ENCODE peak calls at places on chromosomes 16 and 17, in four cellular contexts. One of them, this sample, is unnamed.

GRCh38 chr17:34827008-34827407 is 134.3 kb downstream of the CCT6B start:
- DNase-seq in progenitor cell of endocrine pancreas: no peak
- DNase-seq in AG04449: no peak
- DNase-seq in PC-3: peak; percentile 6
- DNase-seq in this sample: no peak

GRCh38 chr17:48103379-48103715 is 2.1 kb upstream of the CBX1 start:
- DNase-seq in progenitor cell of endocrine pancreas: no peak
- DNase-seq in AG04449: no peak
- DNase-seq in PC-3: no peak
- DNase-seq in this sample: no peak

GRCh38 chr16:65180986-65181710 is 59.3 kb upstream of the CDH11 start:
- DNase-seq in progenitor cell of endocrine pancreas: no peak
- DNase-seq in AG04449: no peak
- DNase-seq in PC-3: no peak
- DNase-seq in this sample: no peak

GRCh38 chr16:58299757-58300349 is 5.0 kb upstream of the PRSS54 start:
- DNase-seq in progenitor cell of endocrine pancreas: no peak
- DNase-seq in AG04449: no peak
- DNase-seq in PC-3: peak; percentile 52
- DNase-seq in this sample: no peak

GRCh38 chr17:15311996-15312395 is 29.4 kb downstream of the TEKT3 start:
- DNase-seq in progenitor cell of endocrine pancreas: no peak
- DNase-seq in AG04449: no peak
- DNase-seq in PC-3: no peak
- DNase-seq in this sample: no peak

GRCh38 chr17:51590071-51590470 is 329.7 kb downstream of the UTP18 start:
- DNase-seq in progenitor cell of endocrine pancreas: no peak
- DNase-seq in AG04449: no peak
- DNase-seq in PC-3: no peak
- DNase-seq in this sample: no peak

GRCh38 chr17:36892112-36892838 is 45.0 kb upstream of the LHX1 start:
- DNase-seq in progenitor cell of endocrine pancreas: no peak
- DNase-seq in AG04449: no peak
- DNase-seq in PC-3: peak; percentile 1
- DNase-seq in this sample: no peak

GRCh38 chr17:17533901-17534441 is 37.8 kb upstream of the RASD1 start:
- DNase-seq in progenitor cell of endocrine pancreas: no peak
- DNase-seq in AG04449: no peak
- DNase-seq in PC-3: peak; percentile 69
- DNase-seq in this sample: no peak

GRCh38 chr16:68105611-68106010 is 20.4 kb downstream of the NFATC3 start:
- DNase-seq in progenitor cell of endocrine pancreas: no peak
- DNase-seq in AG04449: no peak
- DNase-seq in PC-3: no peak
- DNase-seq in this sample: no peak

GRCh38 chr16:56234737-56235136 is 43.4 kb downstream of the GNAO1 start:
- DNase-seq in progenitor cell of endocrine pancreas: no peak
- DNase-seq in AG04449: no peak
- DNase-seq in PC-3: no peak
- DNase-seq in this sample: no peak

GRCh38 chr16:74898667-74899066 is 86.3 kb downstream of the WDR59 start:
- DNase-seq in progenitor cell of endocrine pancreas: no peak
- DNase-seq in AG04449: no peak
- DNase-seq in PC-3: no peak
- DNase-seq in this sample: no peak

GRCh38 chr17:75695830-75696271 is 25.4 kb upstream of the ITGB4 start:
- DNase-seq in progenitor cell of endocrine pancreas: no peak
- DNase-seq in AG04449: no peak
- DNase-seq in PC-3: no peak
- DNase-seq in this sample: no peak

GRCh38 chr17:68292689-68293040 is 1.4 kb downstream of the ARSG start:
- DNase-seq in progenitor cell of endocrine pancreas: no peak
- DNase-seq in AG04449: no peak
- DNase-seq in PC-3: no peak
- DNase-seq in this sample: no peak

GRCh38 chr16:27999687-28000086 is 63.8 kb downstream of the GSG1L start:
- DNase-seq in progenitor cell of endocrine pancreas: no peak
- DNase-seq in AG04449: no peak
- DNase-seq in PC-3: peak; percentile 6
- DNase-seq in this sample: no peak

GRCh38 chr17:79658811-79659207 is 48.0 kb upstream of the RBFOX3 start:
- DNase-seq in progenitor cell of endocrine pancreas: peak; percentile 14
- DNase-seq in AG04449: no peak
- DNase-seq in PC-3: peak; percentile 32
- DNase-seq in this sample: no peak

GRCh38 chr16:26542198-26542597 is 524.5 kb upstream of the C16orf82 start:
- DNase-seq in progenitor cell of endocrine pancreas: no peak
- DNase-seq in AG04449: no peak
- DNase-seq in PC-3: no peak
- DNase-seq in this sample: no peak

GRCh38 chr16:15983898-15984297 is 34.5 kb downstream of the ABCC1 start:
- DNase-seq in progenitor cell of endocrine pancreas: no peak
- DNase-seq in AG04449: no peak
- DNase-seq in PC-3: no peak
- DNase-seq in this sample: no peak

GRCh38 chr17:55495239-55495638 is 16.0 kb downstream of the SMIM36 start:
- DNase-seq in progenitor cell of endocrine pancreas: no peak
- DNase-seq in AG04449: no peak
- DNase-seq in PC-3: peak; percentile 92
- DNase-seq in this sample: no peak

GRCh38 chr16:2483160-2483559 is 8.2 kb downstream of the TBC1D24 start:
- DNase-seq in progenitor cell of endocrine pancreas: no peak
- DNase-seq in AG04449: no peak
- DNase-seq in PC-3: no peak
- DNase-seq in this sample: no peak

GRCh38 chr16:28107232-28107631 is 43.7 kb upstream of the GSG1L start:
- DNase-seq in progenitor cell of endocrine pancreas: no peak
- DNase-seq in AG04449: no peak
- DNase-seq in PC-3: no peak
- DNase-seq in this sample: no peak

GRCh38 chr16:67909056-67909742 is 16.1 kb downstream of the PSKH1 start:
- DNase-seq in progenitor cell of endocrine pancreas: no peak
- DNase-seq in AG04449: no peak
- DNase-seq in PC-3: no peak
- DNase-seq in this sample: no peak

GRCh38 chr16:29743827-29744531 is 1.8 kb downstream of the C16orf54 start:
- DNase-seq in progenitor cell of endocrine pancreas: no peak
- DNase-seq in AG04449: no peak
- DNase-seq in PC-3: no peak
- DNase-seq in this sample: no peak

GRCh38 chr16:68902376-68903345 is 59.3 kb downstream of the TANGO6 start:
- DNase-seq in progenitor cell of endocrine pancreas: peak; percentile 11
- DNase-seq in AG04449: no peak
- DNase-seq in PC-3: peak; percentile 80
- DNase-seq in this sample: no peak

GRCh38 chr17:32461853-32462617 is 17.7 kb downstream of the PSMD11 start:
- DNase-seq in progenitor cell of endocrine pancreas: peak; percentile 28
- DNase-seq in AG04449: no peak
- DNase-seq in PC-3: peak; percentile 62
- DNase-seq in this sample: no peak

GRCh38 chr16:10298416-10298815 is 87.4 kb upstream of the ATF7IP2 start:
- DNase-seq in progenitor cell of endocrine pancreas: no peak
- DNase-seq in AG04449: no peak
- DNase-seq in PC-3: no peak
- DNase-seq in this sample: no peak

GRCh38 chr16:19223235-19223847 is 55.3 kb downstream of the SYT17 start:
- DNase-seq in progenitor cell of endocrine pancreas: no peak
- DNase-seq in AG04449: no peak
- DNase-seq in PC-3: peak; percentile 77
- DNase-seq in this sample: no peak
- TF ChIP-seq CTCF in progenitor cell of endocrine pancreas: peak; percentile 59
- TF ChIP-seq CTCF in AG04449: peak; percentile 29
- TF ChIP-seq CTCF in PC-3: peak; percentile 83
- TF ChIP-seq CTCF in this sample: no peak

GRCh38 chr17:58335779-58336455 is 7.3 kb upstream of the TSPOAP1 start:
- DNase-seq in progenitor cell of endocrine pancreas: no peak
- DNase-seq in AG04449: no peak
- DNase-seq in PC-3: peak; percentile 41
- DNase-seq in this sample: no peak

GRCh38 chr17:58336456-58337094 is 8.0 kb upstream of the TSPOAP1 start:
- DNase-seq in progenitor cell of endocrine pancreas: no peak
- DNase-seq in AG04449: no peak
- DNase-seq in PC-3: no peak
- DNase-seq in this sample: no peak

GRCh38 chr17:58334661-58335060 is 6.1 kb upstream of the TSPOAP1 start:
- DNase-seq in progenitor cell of endocrine pancreas: no peak
- DNase-seq in AG04449: no peak
- DNase-seq in PC-3: no peak
- DNase-seq in this sample: no peak

GRCh38 chr17:58333396-58334207 is 5.0 kb upstream of the TSPOAP1 start:
- DNase-seq in progenitor cell of endocrine pancreas: no peak
- DNase-seq in AG04449: no peak
- DNase-seq in PC-3: no peak
- DNase-seq in this sample: no peak

GRCh38 chr17:58335061-58335731 is 6.6 kb upstream of the TSPOAP1 start:
- DNase-seq in progenitor cell of endocrine pancreas: no peak
- DNase-seq in AG04449: no peak
- DNase-seq in PC-3: no peak
- DNase-seq in this sample: no peak
- TF ChIP-seq CTCF in progenitor cell of endocrine pancreas: no peak
- TF ChIP-seq CTCF in AG04449: no peak
- TF ChIP-seq CTCF in PC-3: no peak
- TF ChIP-seq CTCF in this sample: no peak

DNA sequence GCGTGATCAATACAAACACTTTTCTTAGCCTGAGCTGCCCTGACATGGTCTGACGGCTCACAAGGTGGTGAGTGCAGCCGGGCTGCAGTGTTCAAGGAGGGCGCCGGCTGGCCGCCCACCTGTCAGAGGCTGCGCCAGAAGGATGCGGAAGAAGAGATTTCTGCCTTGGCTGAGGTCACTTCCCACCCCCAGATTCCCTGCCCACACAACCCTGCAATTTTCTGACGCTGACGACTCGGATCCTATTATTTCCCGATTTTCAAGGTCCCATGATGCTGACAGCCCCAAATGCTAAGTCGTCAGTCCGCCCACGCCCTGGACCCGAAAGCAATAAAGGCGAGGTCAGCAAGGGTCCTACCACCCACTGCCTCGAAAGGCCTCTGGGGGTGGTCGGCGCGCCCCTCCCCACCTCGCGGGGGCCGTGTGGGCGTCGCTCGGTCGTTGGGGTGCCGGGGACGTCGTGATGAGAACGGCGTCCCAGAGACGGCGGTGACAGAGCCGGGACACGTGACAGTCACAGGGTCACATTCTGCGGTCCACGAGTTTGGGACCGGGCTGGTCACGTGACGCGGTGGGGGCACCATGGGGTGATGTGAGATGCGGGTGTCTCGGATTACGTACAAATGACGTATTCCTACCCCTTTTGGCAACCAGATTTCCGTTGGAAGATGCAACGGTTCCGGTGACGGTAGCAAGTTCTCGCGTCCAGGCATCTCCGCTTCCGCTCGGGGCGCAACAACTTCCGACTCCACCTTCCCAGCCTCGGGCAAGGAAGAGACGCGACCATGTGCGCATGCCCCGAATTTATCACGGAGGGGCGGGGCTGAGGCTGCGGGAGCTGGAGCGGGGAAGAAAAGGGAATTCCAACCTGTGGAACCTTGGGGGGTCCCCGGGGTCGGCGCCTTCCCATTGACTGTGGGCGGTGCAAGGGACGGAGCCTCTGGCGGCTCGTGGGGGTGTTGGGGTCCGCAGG is at the start of gene STX4:
- DNase-seq in progenitor cell of endocrine pancreas: peak; percentile 91
- DNase-seq in AG04449: peak; percentile 77
- DNase-seq in PC-3: peak; percentile 92
- DNase-seq in this sample: peak; percentile 95
- TF ChIP-seq CTCF in progenitor cell of endocrine pancreas: peak; percentile 8
- TF ChIP-seq CTCF in AG04449: no peak
- TF ChIP-seq CTCF in PC-3: no peak
- TF ChIP-seq CTCF in this sample: no peak

GRCh38 chr17:69820881-69821473 is 254.0 kb upstream of the KCNJ16 start:
- DNase-seq in progenitor cell of endocrine pancreas: no peak
- DNase-seq in AG04449: no peak
- DNase-seq in PC-3: no peak
- DNase-seq in this sample: no peak
- TF ChIP-seq CTCF in progenitor cell of endocrine pancreas: no peak
- TF ChIP-seq CTCF in AG04449: no peak
- TF ChIP-seq CTCF in PC-3: no peak
- TF ChIP-seq CTCF in this sample: no peak

GRCh38 chr16:4327782-4328579 is 12.1 kb downstream of the GLIS2 start:
- DNase-seq in progenitor cell of endocrine pancreas: peak; percentile 69
- DNase-seq in AG04449: no peak
- DNase-seq in PC-3: no peak
- DNase-seq in this sample: peak; percentile 38
- TF ChIP-seq CTCF in progenitor cell of endocrine pancreas: peak; percentile 57
- TF ChIP-seq CTCF in AG04449: peak; percentile 79
- TF ChIP-seq CTCF in PC-3: no peak
- TF ChIP-seq CTCF in this sample: no peak

DNA sequence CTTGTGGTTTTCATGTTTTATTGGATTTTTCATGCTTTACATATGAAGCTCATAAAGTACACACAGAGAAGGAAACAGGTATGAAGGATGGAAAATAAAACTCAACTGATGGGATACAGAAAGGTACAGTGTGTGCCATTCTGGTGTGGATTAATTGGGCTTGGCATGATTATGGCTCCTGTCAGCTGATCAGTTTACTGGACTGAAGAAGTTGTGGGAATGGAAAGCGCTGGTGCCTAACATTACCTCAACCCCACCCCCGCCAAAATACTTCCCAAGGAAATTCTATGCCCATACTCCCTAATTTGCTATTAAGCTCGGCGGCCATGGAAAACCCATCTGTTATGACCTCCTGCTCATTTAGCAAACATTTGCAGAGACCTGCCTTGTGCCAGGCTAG is 16.6 kb upstream of the PMFBP1 start:
- DNase-seq in progenitor cell of endocrine pancreas: no peak
- DNase-seq in AG04449: no peak
- DNase-seq in PC-3: no peak
- DNase-seq in this sample: no peak
- TF ChIP-seq CTCF in progenitor cell of endocrine pancreas: no peak
- TF ChIP-seq CTCF in AG04449: no peak
- TF ChIP-seq CTCF in PC-3: no peak
- TF ChIP-seq CTCF in this sample: no peak

GRCh38 chr17:30565073-30565935 is 88.1 kb downstream of the GOSR1 start:
- DNase-seq in progenitor cell of endocrine pancreas: no peak
- DNase-seq in AG04449: no peak
- DNase-seq in PC-3: no peak
- DNase-seq in this sample: no peak
- TF ChIP-seq CTCF in progenitor cell of endocrine pancreas: no peak
- TF ChIP-seq CTCF in AG04449: no peak
- TF ChIP-seq CTCF in PC-3: no peak
- TF ChIP-seq CTCF in this sample: no peak

This sample was measured in activated B cell treated with CpG ODN at 0.5 μM for 24 hours.